ENCODE peak calls at places on chromosome 22, in seven cellular contexts. One of them, this sample, is unnamed.

GRCh38 chr22:50190182-50190951 is 4.7 kb downstream of the TRABD start:
- DNase-seq in natural killer cell treated with Interleukin-12 subunit alpha and Interleukin-12 subunit beta and Interleukin-15 and Interleukin-18, amount 100 ng/mL, for 72 hours: peak
- DNase-seq in GM04504: no peak
- DNase-seq in T-helper 2 cell: peak
- DNase-seq in left cardiac atrium: peak
- DNase-seq in Calu3: peak
- DNase-seq in LoVo: no peak
- DNase-seq in this sample: peak

GRCh38 chr22:38071421-38072321 is 12.3 kb downstream of the SLC16A8 start:
- DNase-seq in natural killer cell treated with Interleukin-12 subunit alpha and Interleukin-12 subunit beta and Interleukin-15 and Interleukin-18, amount 100 ng/mL, for 72 hours: no peak
- DNase-seq in LoVo: no peak
- DNase-seq in left cardiac atrium: peak
- DNase-seq in Calu3: no peak
- DNase-seq in GM04504: no peak
- DNase-seq in T-helper 2 cell: no peak
- DNase-seq in this sample: no peak

GRCh38 chr22:43847376-43848289 is 14.7 kb downstream of the SULT4A1 start:
- DNase-seq in LoVo: no peak
- DNase-seq in T-helper 2 cell: no peak
- DNase-seq in GM04504: no peak
- DNase-seq in left cardiac atrium: no peak
- DNase-seq in natural killer cell treated with Interleukin-12 subunit alpha and Interleukin-12 subunit beta and Interleukin-15 and Interleukin-18, amount 100 ng/mL, for 72 hours: peak
- DNase-seq in Calu3: no peak
- DNase-seq in this sample: no peak

GRCh38 chr22:49566693-49567092 is 261.0 kb downstream of the BRD1 start:
- DNase-seq in natural killer cell treated with Interleukin-12 subunit alpha and Interleukin-12 subunit beta and Interleukin-15 and Interleukin-18, amount 100 ng/mL, for 72 hours: no peak
- DNase-seq in left cardiac atrium: no peak
- DNase-seq in GM04504: no peak
- DNase-seq in LoVo: no peak
- DNase-seq in Calu3: no peak
- DNase-seq in T-helper 2 cell: no peak
- DNase-seq in this sample: no peak

GRCh38 chr22:44386386-44387035 is 73.8 kb upstream of the SHISAL1 start:
- DNase-seq in left cardiac atrium: peak
- DNase-seq in natural killer cell treated with Interleukin-12 subunit alpha and Interleukin-12 subunit beta and Interleukin-15 and Interleukin-18, amount 100 ng/mL, for 72 hours: peak
- DNase-seq in T-helper 2 cell: no peak
- DNase-seq in GM04504: no peak
- DNase-seq in LoVo: no peak
- DNase-seq in Calu3: no peak
- DNase-seq in this sample: no peak

GRCh38 chr22:39117585-39118191 is 20.6 kb downstream of the APOBEC3H start:
- DNase-seq in LoVo: peak
- DNase-seq in left cardiac atrium: no peak
- DNase-seq in GM04504: no peak
- DNase-seq in natural killer cell treated with Interleukin-12 subunit alpha and Interleukin-12 subunit beta and Interleukin-15 and Interleukin-18, amount 100 ng/mL, for 72 hours: peak
- DNase-seq in Calu3: peak
- DNase-seq in T-helper 2 cell: peak
- DNase-seq in this sample: peak

GRCh38 chr22:40451230-40451629 is 80.8 kb downstream of the SGSM3 start:
- DNase-seq in LoVo: no peak
- DNase-seq in Calu3: no peak
- DNase-seq in T-helper 2 cell: peak
- DNase-seq in left cardiac atrium: no peak
- DNase-seq in GM04504: no peak
- DNase-seq in natural killer cell treated with Interleukin-12 subunit alpha and Interleukin-12 subunit beta and Interleukin-15 and Interleukin-18, amount 100 ng/mL, for 72 hours: no peak
- DNase-seq in this sample: no peak

GRCh38 chr22:44399906-44400762 is 87.4 kb upstream of the SHISAL1 start:
- DNase-seq in Calu3: no peak
- DNase-seq in GM04504: no peak
- DNase-seq in T-helper 2 cell: no peak
- DNase-seq in left cardiac atrium: no peak
- DNase-seq in natural killer cell treated with Interleukin-12 subunit alpha and Interleukin-12 subunit beta and Interleukin-15 and Interleukin-18, amount 100 ng/mL, for 72 hours: no peak
- DNase-seq in LoVo: no peak
- DNase-seq in this sample: no peak

GRCh38 chr22:39300198-39300830 is 19.1 kb downstream of the RPL3 start:
- DNase-seq in Calu3: no peak
- DNase-seq in left cardiac atrium: peak
- DNase-seq in GM04504: no peak
- DNase-seq in T-helper 2 cell: no peak
- DNase-seq in natural killer cell treated with Interleukin-12 subunit alpha and Interleukin-12 subunit beta and Interleukin-15 and Interleukin-18, amount 100 ng/mL, for 72 hours: no peak
- DNase-seq in LoVo: no peak
- DNase-seq in this sample: no peak

GRCh38 chr22:47775686-47776085 is 1013.2 kb downstream of the TBC1D22A start:
- DNase-seq in natural killer cell treated with Interleukin-12 subunit alpha and Interleukin-12 subunit beta and Interleukin-15 and Interleukin-18, amount 100 ng/mL, for 72 hours: no peak
- DNase-seq in left cardiac atrium: no peak
- DNase-seq in LoVo: no peak
- DNase-seq in T-helper 2 cell: no peak
- DNase-seq in GM04504: no peak
- DNase-seq in Calu3: no peak
- DNase-seq in this sample: no peak

GRCh38 chr22:38213319-38214247 is 11.8 kb downstream of the MAFF start:
- DNase-seq in LoVo: no peak
- DNase-seq in Calu3: no peak
- DNase-seq in GM04504: no peak
- DNase-seq in T-helper 2 cell: no peak
- DNase-seq in natural killer cell treated with Interleukin-12 subunit alpha and Interleukin-12 subunit beta and Interleukin-15 and Interleukin-18, amount 100 ng/mL, for 72 hours: no peak
- DNase-seq in left cardiac atrium: peak
- DNase-seq in this sample: no peak

GRCh38 chr22:35104491-35104890 is 38.5 kb downstream of the ISX start:
- DNase-seq in LoVo: no peak
- DNase-seq in GM04504: no peak
- DNase-seq in left cardiac atrium: no peak
- DNase-seq in natural killer cell treated with Interleukin-12 subunit alpha and Interleukin-12 subunit beta and Interleukin-15 and Interleukin-18, amount 100 ng/mL, for 72 hours: no peak
- DNase-seq in T-helper 2 cell: no peak
- DNase-seq in Calu3: no peak
- DNase-seq in this sample: no peak

GRCh38 chr22:42887523-42888507 is 30.7 kb upstream of the ARFGAP3 start:
- DNase-seq in natural killer cell treated with Interleukin-12 subunit alpha and Interleukin-12 subunit beta and Interleukin-15 and Interleukin-18, amount 100 ng/mL, for 72 hours: no peak
- DNase-seq in left cardiac atrium: no peak
- DNase-seq in Calu3: peak
- DNase-seq in T-helper 2 cell: peak
- DNase-seq in GM04504: no peak
- DNase-seq in LoVo: peak
- DNase-seq in this sample: no peak

GRCh38 chr22:37144180-37144554 is 5.5 kb downstream of the IL2RB start:
- DNase-seq in left cardiac atrium: no peak
- DNase-seq in LoVo: no peak
- DNase-seq in natural killer cell treated with Interleukin-12 subunit alpha and Interleukin-12 subunit beta and Interleukin-15 and Interleukin-18, amount 100 ng/mL, for 72 hours: no peak
- DNase-seq in T-helper 2 cell: no peak
- DNase-seq in GM04504: no peak
- DNase-seq in Calu3: no peak
- DNase-seq in this sample: no peak